ENCODE peak calls at places on chromosomes 11 and 22, in five cellular contexts. D is IMR-90, Y is H9, F is trophoblast cell, W is mesenchymal stem cell. B is an unnamed sample.

GRCh38 chr11:61551630-61552029 is 29.2 kb downstream of the SYT7 start:
- DNase-seq in D (peak; percentile 50), Y (no peak), F (no peak), W (no peak), B (no peak)

GRCh38 chr22:20244744-20245576 is 23.2 kb downstream of the RTN4R start:
- DNase-seq in D (no peak), Y (no peak), F (no peak), W (no peak), B (no peak)

GRCh38 chr11:69841859-69842698 is 22.9 kb upstream of the FGF3 start:
- DNase-seq in D (peak; percentile 13), Y (peak; percentile 75), F (peak; percentile 88), W (no peak), B (no peak)

GRCh38 chr22:42385691-42386090 is 46.5 kb downstream of the NFAM1 start:
- DNase-seq in D (no peak), Y (no peak), F (no peak), W (no peak), B (no peak)

GRCh38 chr22:45867118-45867905 is 109.7 kb downstream of the WNT7B start:
- DNase-seq in D (no peak), Y (peak; percentile 51), F (no peak), W (peak; percentile 41), B (no peak)

GRCh38 chr11:75320643-75321042 is 30.8 kb downstream of the ARRB1 start:
- DNase-seq in D (no peak), Y (no peak), F (no peak), W (no peak), B (no peak)

GRCh38 chr11:131353761-131354160 is 16.7 kb upstream of the NTM start:
- DNase-seq in D (no peak), Y (no peak), F (no peak), W (no peak), B (no peak)

GRCh38 chr11:18384157-18384641 is 10.2 kb upstream of the LDHA start:
- DNase-seq in D (peak; percentile 79), Y (no peak), F (peak; percentile 45), W (no peak), B (no peak)

GRCh38 chr11:106305458-106305857 is 228.0 kb downstream of the AASDHPPT start:
- DNase-seq in D (no peak), Y (no peak), F (peak; percentile 76), W (no peak), B (no peak)

GRCh38 chr11:92511522-92512203 is 287.0 kb downstream of the FAT3 start:
- DNase-seq in D (no peak), Y (no peak), F (no peak), W (no peak), B (no peak)

GRCh38 chr11:117411736-117412135 is 84.1 kb downstream of the CEP164 start:
- DNase-seq in D (no peak), Y (no peak), F (no peak), W (no peak), B (no peak)
- H3K23ac ChIP-seq in D (no peak overlapping the region), Y (no peak overlapping the region), F (no peak overlapping the region), W (no peak overlapping the region), B (no peak overlapping the region)

GRCh38 chr22:37893583-37893983 is 12.5 kb upstream of the MICALL1 start:
- DNase-seq in D (no peak), Y (no peak), F (no peak), W (no peak), B (no peak)

GRCh38 chr22:37891926-37892325 is 14.2 kb upstream of the MICALL1 start:
- DNase-seq in D (no peak), Y (no peak), F (no peak), W (no peak), B (no peak)

GRCh38 chr22:37894939-37895670 is 11.0 kb upstream of the MICALL1 start:
- DNase-seq in D (no peak), Y (peak; percentile 75), F (peak; percentile 99), W (peak; percentile 30), B (peak; percentile 57)

GRCh38 chr22:37896181-37896592 is 9.9 kb upstream of the MICALL1 start:
- DNase-seq in D (peak; percentile 33), Y (peak; percentile 50), F (peak; percentile 98), W (peak; percentile 63), B (no peak)

GRCh38 chr22:37892566-37893338 is 13.3 kb upstream of the MICALL1 start:
- DNase-seq in D (no peak), Y (no peak), F (no peak), W (no peak), B (no peak)
- H2BK5ac ChIP-seq in D (no peak overlapping the region), Y (no peak overlapping the region), F (peak overlapping the region; percentile 41), W (no peak overlapping the region), B (no peak overlapping the region)

GRCh38 chr11:123061403-123062157 is at the start of gene HSPA8:
- DNase-seq in D (peak; percentile 52), Y (peak; percentile 32), F (peak; percentile 58), W (peak; percentile 70), B (peak; percentile 17)
- H3K14ac ChIP-seq in D (peak within 1 kb of the TSS; percentile 100), Y (peak within 1 kb of the TSS; percentile 99), F (peak within 1 kb of the TSS; percentile 99), W (peak within 1 kb of the TSS; percentile 88), B (peak within 1 kb of the TSS; percentile 72)

GRCh38 chr11:45609902-45610301 is 55.5 kb downstream of the CHST1 start:
- DNase-seq in D (no peak), Y (no peak), F (no peak), W (no peak), B (no peak)

GRCh38 chr11:45609337-45609736 is 56.1 kb downstream of the CHST1 start:
- DNase-seq in D (no peak), Y (no peak), F (no peak), W (no peak), B (no peak)

GRCh38 chr11:45610627-45611026 is 54.8 kb downstream of the CHST1 start:
- DNase-seq in D (no peak), Y (no peak), F (no peak), W (no peak), B (no peak)

GRCh38 chr11:45606514-45607024 is 58.9 kb downstream of the CHST1 start:
- DNase-seq in D (no peak), Y (peak; percentile 81), F (no peak), W (no peak), B (peak; percentile 80)

DNA sequence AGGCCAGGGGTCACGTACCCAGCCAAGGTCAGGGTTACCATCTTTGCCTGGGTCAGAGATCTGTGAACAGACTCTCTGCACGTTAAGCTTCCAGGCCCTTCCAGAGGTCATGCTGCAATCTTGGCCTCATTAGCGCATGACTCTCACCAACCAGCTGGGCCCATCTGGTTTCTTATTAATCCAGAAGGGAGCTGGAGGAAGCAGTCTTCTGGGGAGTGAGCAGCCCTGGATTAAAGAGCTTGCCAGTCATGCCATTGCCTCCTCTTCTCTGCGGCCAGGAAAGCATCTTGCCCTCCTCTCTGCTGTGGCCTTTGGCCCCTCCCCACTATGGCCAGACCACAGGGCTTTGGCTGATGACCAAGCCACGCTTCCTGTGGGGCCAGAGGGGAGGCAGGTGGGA is 57.4 kb downstream of the CHST1 start:
- DNase-seq in D (no peak), Y (no peak), F (no peak), W (peak; percentile 40), B (no peak)
- H3K23ac ChIP-seq in D (no peak overlapping the region), Y (no peak overlapping the region), F (no peak overlapping the region), W (no peak overlapping the region), B (no peak overlapping the region)